ENCODE peak calls at places on chromosomes 3 and 15, in eight cellular contexts. M, O, C, I, D, U, A and F are unnamed samples.

GRCh38 chr3:31974454-31974853 is 6.6 kb downstream of the OSBPL10 start:
- DNase-seq in M (no peak), O (no peak), C (no peak), I (no peak), D (no peak), U (no peak), A (no peak), F (no peak)

GRCh38 chr3:62604301-62604700 is 231.0 kb upstream of the FEZF2 start:
- DNase-seq in M (no peak), O (no peak), C (no peak), I (no peak), D (no peak), U (no peak), A (no peak), F (no peak)

GRCh38 chr3:107208100-107208499 is 169.1 kb upstream of the CCDC54 start:
- DNase-seq in M (no peak), O (no peak), C (no peak), I (no peak), D (no peak), U (no peak), A (no peak), F (no peak)

GRCh38 chr3:38008971-38009580 is 18.5 kb downstream of the VILL start:
- DNase-seq in M (no peak), O (no peak), C (no peak), I (no peak), D (no peak), U (no peak), A (no peak), F (no peak)

GRCh38 chr3:6631376-6631775 is 229.5 kb upstream of the GRM7 start:
- DNase-seq in M (no peak), O (no peak), C (no peak), I (no peak), D (no peak), U (no peak), A (no peak), F (no peak)

GRCh38 chr3:196422976-196423781 is 9.0 kb downstream of the UBXN7 start:
- DNase-seq in M (no peak), O (no peak), C (peak; percentile 23), I (no peak), D (peak; percentile 70), U (peak; percentile 44), A (no peak), F (no peak)

GRCh38 chr3:33358172-33358781 is 81.0 kb downstream of the FBXL2 start:
- DNase-seq in M (no peak), O (no peak), C (no peak), I (no peak), D (no peak), U (no peak), A (no peak), F (no peak)

GRCh38 chr3:173938159-173938558 is 540.6 kb downstream of the NLGN1 start:
- DNase-seq in M (no peak), O (no peak), C (no peak), I (peak; percentile 53), D (no peak), U (no peak), A (no peak), F (no peak)

GRCh38 chr3:188780188-188781147 is 391.3 kb upstream of the TPRG1 start:
- DNase-seq in M (peak; percentile 74), O (no peak), C (no peak), I (no peak), D (no peak), U (peak; percentile 24), A (no peak), F (no peak)

GRCh38 chr3:107993771-107994170 is 97.1 kb downstream of the CD47 start:
- DNase-seq in M (no peak), O (no peak), C (no peak), I (no peak), D (no peak), U (no peak), A (no peak), F (no peak)

GRCh38 chr3:140252812-140253656 is 318.0 kb downstream of the CLSTN2 start:
- DNase-seq in M (no peak), O (no peak), C (no peak), I (no peak), D (no peak), U (no peak), A (no peak), F (no peak)

GRCh38 chr15:32838338-32838737 is 120.5 kb downstream of the GREM1 start:
- DNase-seq in M (no peak), O (no peak), C (no peak), I (no peak), D (no peak), U (no peak), A (no peak), F (no peak)

GRCh38 chr15:38709196-38709595 is 144.6 kb upstream of the RASGRP1 start:
- DNase-seq in M (no peak), O (no peak), C (no peak), I (no peak), D (no peak), U (no peak), A (no peak), F (no peak)

GRCh38 chr3:101466465-101467309 is 46.3 kb downstream of the SENP7 start:
- DNase-seq in M (no peak), O (peak; percentile 77), C (peak; percentile 24), I (peak; percentile 38), D (peak; percentile 22), U (no peak), A (no peak), F (no peak)

GRCh38 chr15:40088929-40089755 is 19.5 kb downstream of the BMF start:
- DNase-seq in M (no peak), O (peak; percentile 55), C (no peak), I (peak; percentile 84), D (no peak), U (no peak), A (no peak), F (no peak)

GRCh38 chr3:9898467-9899229 is 4.0 kb upstream of the IL17RE start:
- DNase-seq in M (no peak), O (peak; percentile 16), C (peak; percentile 60), I (no peak), D (no peak), U (no peak), A (no peak), F (no peak)

GRCh38 chr3:133547432-133548041 is 25.9 kb upstream of the CDV3 start:
- DNase-seq in M (no peak), O (no peak), C (no peak), I (peak; percentile 56), D (no peak), U (peak; percentile 25), A (no peak), F (no peak)

GRCh38 chr3:165406425-165406824 is 210.2 kb upstream of the SLITRK3 start:
- DNase-seq in M (no peak), O (no peak), C (no peak), I (no peak), D (no peak), U (no peak), A (no peak), F (no peak)

GRCh38 chr15:62506217-62506805 is 341.2 kb upstream of the C2CD4B start:
- DNase-seq in M (no peak), O (no peak), C (no peak), I (peak; percentile 40), D (no peak), U (no peak), A (no peak), F (peak; percentile 20)
- TF ChIP-seq POLR2AphosphoS5 in M (no peak), O (no peak), C (no peak), I (no peak), D (no peak), U (no peak), A (no peak), F (no peak)

DNA sequence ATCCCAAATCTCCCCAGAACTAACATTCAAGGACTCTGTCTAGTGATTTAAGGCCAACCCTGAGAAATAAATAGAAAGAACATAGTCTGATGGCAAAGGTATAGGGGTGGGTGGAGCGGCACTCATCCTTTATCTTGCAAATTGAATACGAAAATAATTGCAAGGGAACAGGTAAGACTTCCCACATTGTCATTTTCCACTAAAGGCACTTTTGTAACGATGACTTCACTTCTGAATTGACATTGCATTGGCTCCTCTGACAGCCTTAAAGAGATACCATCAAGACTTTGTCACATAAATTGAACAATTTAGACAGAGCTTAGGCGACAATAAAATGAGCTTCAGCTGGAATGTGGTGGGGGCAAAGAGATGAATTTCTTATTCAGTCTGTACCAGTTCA is 75.3 kb upstream of the PLCL2 start:
- DNase-seq in M (no peak), O (no peak), C (no peak), I (no peak), D (no peak), U (no peak), A (no peak), F (no peak)
- TF ChIP-seq POLR2AphosphoS5 in M (no peak), O (no peak), C (no peak), I (no peak), D (no peak), U (no peak), A (no peak), F (no peak)

DNA sequence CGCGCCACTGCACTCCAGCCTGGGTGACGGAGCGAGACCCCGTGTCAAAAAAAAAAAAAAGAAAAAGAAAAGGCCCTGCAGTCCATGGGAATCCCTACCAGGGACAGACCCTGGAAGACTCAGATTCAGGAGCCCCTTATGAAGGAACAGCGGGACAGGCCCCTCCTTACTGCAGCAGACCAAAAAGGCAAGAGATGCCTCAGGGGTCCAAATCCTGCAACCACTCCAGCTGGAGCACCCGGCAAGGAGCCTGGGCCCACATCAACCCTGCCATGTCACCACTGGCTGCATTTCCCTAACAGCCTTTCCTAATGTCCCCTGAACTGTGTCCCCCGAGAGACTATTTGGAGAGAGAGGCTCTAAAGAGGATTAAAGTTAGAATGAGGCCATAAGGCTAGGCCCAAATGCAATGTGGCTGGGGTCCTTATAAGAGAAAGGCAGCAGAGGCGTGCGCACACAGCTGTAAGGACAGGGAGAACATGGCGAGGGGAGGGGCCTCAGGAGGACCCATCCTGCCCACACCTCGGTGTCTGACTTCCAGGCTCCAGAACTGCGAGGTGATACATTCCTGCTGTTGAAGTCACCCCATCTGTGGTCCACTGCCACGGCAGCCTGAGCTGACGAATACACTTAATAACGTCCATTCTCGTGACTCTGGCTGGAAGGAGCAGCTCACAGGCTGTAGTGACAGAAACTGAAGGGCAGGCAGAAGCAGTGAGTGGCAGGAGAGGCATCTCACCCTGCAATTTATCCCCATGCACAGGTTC is 78.1 kb downstream of the ATP10A start:
- DNase-seq in M (no peak), O (no peak), C (no peak), I (no peak), D (no peak), U (no peak), A (no peak), F (no peak)
- TF ChIP-seq POLR2AphosphoS5 in M (no peak), O (no peak), C (no peak), I (no peak), D (no peak), U (no peak), A (no peak), F (no peak)

DNA sequence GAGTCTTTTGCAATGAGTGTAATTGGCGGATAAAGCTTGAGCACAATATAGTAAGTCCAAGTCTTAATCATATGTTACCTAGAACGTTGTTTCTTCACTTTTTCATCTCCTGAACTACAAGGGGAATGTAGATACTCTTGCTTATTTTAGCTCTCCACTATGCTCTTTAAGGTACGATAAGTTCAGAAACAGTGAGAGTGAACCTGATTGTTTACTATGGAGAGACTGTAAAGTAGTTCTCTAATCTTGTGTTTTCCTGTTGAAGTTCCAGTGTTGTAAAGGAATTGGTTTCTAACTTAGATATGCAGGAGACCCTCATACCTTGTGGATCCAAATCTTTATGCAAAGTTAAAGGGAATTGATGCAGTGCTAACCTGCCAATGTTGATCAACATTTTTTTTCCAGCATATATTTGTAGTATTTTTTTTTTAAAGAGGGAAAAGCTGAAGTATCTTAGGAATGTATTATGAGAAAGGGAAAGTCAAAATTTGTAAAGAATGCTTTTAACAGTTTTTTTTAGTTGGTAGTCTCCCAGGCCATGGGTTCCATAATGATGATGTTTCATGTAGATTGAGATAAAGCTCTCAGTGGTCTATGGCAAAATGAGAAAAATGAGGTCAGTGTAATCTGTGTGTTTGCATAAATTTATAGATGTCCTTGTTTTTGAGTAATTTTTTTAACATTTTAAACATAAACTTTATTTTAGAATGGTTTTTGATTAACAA is 14.9 kb downstream of the ATP11B start:
- DNase-seq in M (no peak), O (no peak), C (no peak), I (peak; percentile 17), D (no peak), U (no peak), A (no peak), F (no peak)
- TF ChIP-seq POLR2AphosphoS5 in M (no peak), O (no peak), C (no peak), I (no peak), D (no peak), U (no peak), A (no peak), F (no peak)